ENCODE peak calls at places on chromosomes 16 and 17, in six cellular contexts. J is DND-41; B is aorta; I is right cardiac atrium; T is A549; O is stimulated activated naive CD8-positive, alpha-beta T cell treated with anti-CD3 and anti-CD28 coated beads, Interleukin-15, Interleukin-2, amounts not matched to agents 100 U/mL and 50 U/mL, for 24 hours. U is an unnamed sample.

GRCh38 chr16:89837014-89837546 is 8.8 kb downstream of the SPIRE2 start:
- ATAC-seq in J (no peak), B (no peak), I (no peak), T (peak), O (no peak), U (no peak)

GRCh38 chr17:18360518-18360917 is 2.8 kb downstream of the SHMT1 start:
- ATAC-seq in J (no peak), B (no peak), I (no peak), T (no peak), O (no peak), U (no peak)

GRCh38 chr17:81302861-81303326 is 7.8 kb upstream of the SLC38A10 start:
- ATAC-seq in J (no peak), B (no peak), I (peak), T (peak), O (no peak), U (no peak)

GRCh38 chr17:67438669-67439068 is 61.6 kb downstream of the PITPNC1 start:
- ATAC-seq in J (no peak), B (no peak), I (no peak), T (no peak), O (no peak), U (no peak)

GRCh38 chr16:71609066-71609465 is 16.9 kb upstream of the MARVELD3 start:
- ATAC-seq in J (no peak), B (no peak), I (no peak), T (no peak), O (no peak), U (no peak)

GRCh38 chr17:9363440-9364350 is 211.9 kb downstream of the STX8 start:
- ATAC-seq in J (no peak), B (no peak), I (no peak), T (no peak), O (peak), U (peak)

GRCh38 chr16:66266436-66267286 is 99.8 kb upstream of the CDH5 start:
- ATAC-seq in J (no peak), B (peak), I (peak), T (no peak), O (no peak), U (no peak)

GRCh38 chr17:59002848-59003247 is 103.8 kb downstream of the TRIM37 start:
- ATAC-seq in J (no peak), B (no peak), I (no peak), T (no peak), O (no peak), U (no peak)

GRCh38 chr17:7721612-7722011 is 4.1 kb downstream of the DNAH2 start:
- ATAC-seq in J (no peak), B (no peak), I (no peak), T (no peak), O (no peak), U (no peak)

GRCh38 chr16:19173649-19174383 is 5.8 kb downstream of the SYT17 start:
- ATAC-seq in J (no peak), B (no peak), I (no peak), T (no peak), O (no peak), U (no peak)

GRCh38 chr16:46882940-46883307 is 1.2 kb upstream of the GPT2 start:
- ATAC-seq in J (no peak), B (no peak), I (no peak), T (no peak), O (no peak), U (no peak)

GRCh38 chr17:82917656-82918345 is 78.0 kb upstream of the ZNF750 start:
- ATAC-seq in J (peak), B (no peak), I (peak), T (peak), O (peak), U (no peak)